ENCODE peak calls at places on chromosomes 3 and 15, in seven cellular contexts. H is cardiac fibroblast, J is T-helper 2 cell, B is hippocampal formation, F is NCI-H510A, U is amniotic epithelial cell, P is amniotic stem cell. K is an unnamed sample.

GRCh38 chr3:107430214-107431047 is 53.2 kb downstream of the CCDC54 start:
- DNase-seq in H (peak), J (no peak), B (peak), F (no peak), U (peak), P (no peak), K (peak)

GRCh38 chr3:139204756-139205155 is 139.1 kb upstream of the MRPS22 start:
- DNase-seq in H (peak), J (no peak), B (no peak), F (no peak), U (peak), P (no peak), K (peak)

GRCh38 chr15:78837131-78837530 is 25.9 kb upstream of the ADAMTS7 start:
- DNase-seq in H (no peak), J (no peak), B (no peak), F (no peak), U (no peak), P (no peak), K (no peak)

GRCh38 chr15:32872606-32873291 is 154.9 kb downstream of the GREM1 start:
- DNase-seq in H (peak), J (no peak), B (no peak), F (no peak), U (peak), P (no peak), K (peak)

GRCh38 chr3:101081446-101081845 is 88.2 kb upstream of the ABI3BP start:
- DNase-seq in H (no peak), J (no peak), B (no peak), F (no peak), U (no peak), P (no peak), K (no peak)

GRCh38 chr3:116148881-116149530 is 296.3 kb downstream of the LSAMP start:
- DNase-seq in H (no peak), J (no peak), B (no peak), F (no peak), U (no peak), P (no peak), K (no peak)

GRCh38 chr3:16253601-16254000 is 11.1 kb downstream of the DPH3 start:
- DNase-seq in H (peak), J (no peak), B (no peak), F (no peak), U (peak), P (no peak), K (peak)

GRCh38 chr3:87771338-87772059 is 287.3 kb downstream of the CGGBP1 start:
- DNase-seq in H (peak), J (no peak), B (no peak), F (no peak), U (peak), P (no peak), K (peak)

GRCh38 chr3:121894191-121894990 is at the start of gene SLC15A2:
- DNase-seq in H (peak), J (no peak), B (peak), F (no peak), U (no peak), P (no peak), K (peak)

GRCh38 chr3:14719006-14719405 is 44.1 kb downstream of the C3orf20 start:
- DNase-seq in H (peak), J (no peak), B (no peak), F (no peak), U (no peak), P (no peak), K (peak)

GRCh38 chr3:58355174-58355573 is 22.5 kb downstream of the PXK start:
- DNase-seq in H (no peak), J (no peak), B (no peak), F (no peak), U (no peak), P (no peak), K (no peak)

GRCh38 chr15:62190257-62190656 is 25.2 kb upstream of the C2CD4B start:
- DNase-seq in H (no peak), J (no peak), B (no peak), F (no peak), U (no peak), P (no peak), K (no peak)

GRCh38 chr15:39407116-39407515 is 173.8 kb upstream of the THBS1 start:
- DNase-seq in H (peak), J (no peak), B (no peak), F (no peak), U (no peak), P (no peak), K (peak)

GRCh38 chr3:49867400-49867799 is 2.3 kb downstream of the CAMKV start:
- DNase-seq in H (no peak), J (no peak), B (no peak), F (no peak), U (no peak), P (no peak), K (no peak)

GRCh38 chr3:159346504-159346903 is 544.6 kb downstream of the MFSD1 start:
- DNase-seq in H (no peak), J (no peak), B (no peak), F (no peak), U (no peak), P (no peak), K (no peak)

GRCh38 chr3:173007079-173007723 is 133.8 kb downstream of the SPATA16 start:
- DNase-seq in H (no peak), J (no peak), B (no peak), F (no peak), U (no peak), P (no peak), K (no peak)

GRCh38 chr15:60720493-60721231 is 241.7 kb upstream of the ICE2 start:
- DNase-seq in H (no peak), J (no peak), B (no peak), F (no peak), U (no peak), P (no peak), K (no peak)

GRCh38 chr15:89556413-89557262 is 18.6 kb upstream of the TICRR start:
- DNase-seq in H (peak), J (no peak), B (no peak), F (no peak), U (peak), P (peak), K (peak)

GRCh38 chr3:157920804-157921203 is 185.4 kb downstream of the SHOX2 start:
- DNase-seq in H (no peak), J (no peak), B (no peak), F (no peak), U (no peak), P (no peak), K (no peak)

GRCh38 chr3:85567074-85567676 is 608.4 kb downstream of the CADM2 start:
- DNase-seq in H (peak), J (no peak), B (peak), F (no peak), U (no peak), P (no peak), K (no peak)

GRCh38 chr3:149971403-149972075 is 844 bp upstream of the PFN2 start:
- DNase-seq in H (no peak), J (no peak), B (peak), F (peak), U (peak), P (peak), K (peak)

GRCh38 chr15:63244976-63245645 is 32.3 kb upstream of the APH1B start:
- DNase-seq in H (peak), J (no peak), B (no peak), F (no peak), U (no peak), P (no peak), K (peak)

GRCh38 chr15:72222433-72222832 is 8.6 kb downstream of the PKM start:
- DNase-seq in H (peak), J (no peak), B (no peak), F (no peak), U (peak), P (no peak), K (no peak)

GRCh38 chr3:197734667-197735318 is 1.9 kb downstream of the RUBCN start:
- DNase-seq in H (no peak), J (no peak), B (no peak), F (no peak), U (no peak), P (no peak), K (no peak)

GRCh38 chr3:142853270-142854163 is 35.4 kb downstream of the PCOLCE2 start:
- DNase-seq in H (peak), J (no peak), B (no peak), F (no peak), U (peak), P (no peak), K (peak)